ENCODE peak calls at places on chromosomes 2 and 18, in six cellular contexts. D is activated CD8-positive, alpha-beta memory T cell treated with anti-CD3 and anti-CD28 coated beads, Interleukin-2, amount 10 ng/mL, durations not matched to agents 7 days and 5 days; J is GM23338; Y is activated T-cell treated with anti-CD3 and anti-CD28 coated beads, Interleukin-2, amount 50 U/mL, for 4 hours; R is activated naive CD8-positive, alpha-beta T cell treated with anti-CD3 and anti-CD28 coated beads, Interleukin-2, amount 50 U/mL, for 24 hours; F is right cardiac atrium. O is an unnamed sample.

GRCh38 chr2:6358542-6358941 is 507.2 kb downstream of the CMPK2 start:
- ATAC-seq in J (no peak), R (no peak), D (no peak), F (no peak), Y (no peak), O (no peak)

GRCh38 chr18:48868468-48869466 is 82.0 kb downstream of the SMAD7 start:
- ATAC-seq in F (no peak), J (peak; percentile 26), R (peak; percentile 76), D (peak; percentile 90), Y (peak; percentile 83), O (peak; percentile 90)

GRCh38 chr18:24231773-24232735 is 93.2 kb downstream of the CABYR start:
- ATAC-seq in D (no peak), F (peak; percentile 78), R (no peak), J (no peak), Y (no peak), O (no peak)

GRCh38 chr2:52396836-52397235 is 1364.9 kb upstream of the NRXN1 start:
- ATAC-seq in D (no peak), J (no peak), F (peak; percentile 39), R (no peak), Y (no peak), O (no peak)

GRCh38 chr2:154427453-154427852 is 271.0 kb upstream of the KCNJ3 start:
- ATAC-seq in Y (no peak), D (no peak), F (no peak), J (no peak), R (no peak), O (no peak)

GRCh38 chr2:205835251-205835900 is 153.1 kb downstream of the NRP2 start:
- ATAC-seq in D (no peak), Y (no peak), F (no peak), R (no peak), J (no peak), O (no peak)

GRCh38 chr2:39738941-39739340 is 40.1 kb downstream of the THUMPD2 start:
- ATAC-seq in J (no peak), R (no peak), F (no peak), D (no peak), Y (no peak), O (no peak)

GRCh38 chr2:88831792-88832248 is 140.3 kb downstream of the RPIA start:
- ATAC-seq in F (peak; percentile 30), R (peak; percentile 79), J (peak; percentile 98), D (peak; percentile 65), Y (peak; percentile 53), O (peak; percentile 40)

GRCh38 chr2:239337122-239337876 is 63.5 kb downstream of the HDAC4 start:
- ATAC-seq in F (peak; percentile 59), D (no peak), J (peak; percentile 49), Y (no peak), R (no peak), O (no peak)

GRCh38 chr2:162327134-162327769 is 8.8 kb upstream of the IFIH1 start:
- ATAC-seq in D (no peak), Y (peak; percentile 43), F (no peak), J (peak; percentile 84), R (no peak), O (no peak)

GRCh38 chr2:73013941-73014340 is 57.6 kb downstream of the SFXN5 start:
- ATAC-seq in J (no peak), F (no peak), D (no peak), R (no peak), Y (no peak), O (no peak)

GRCh38 chr2:239495175-239495574 is 94.4 kb upstream of the HDAC4 start:
- ATAC-seq in J (no peak), R (no peak), F (no peak), D (no peak), Y (no peak), O (no peak)

GRCh38 chr2:166388488-166389070 is 12.8 kb upstream of the SCN9A start:
- ATAC-seq in J (no peak), R (no peak), F (no peak), D (no peak), Y (no peak), O (no peak)

GRCh38 chr2:62204998-62205496 is 9.1 kb downstream of the B3GNT2 start:
- ATAC-seq in R (no peak), D (no peak), F (no peak), J (no peak), Y (no peak), O (no peak)

GRCh38 chr2:45974762-45975408 is 322.3 kb upstream of the EPAS1 start:
- ATAC-seq in D (no peak), R (no peak), F (no peak), Y (no peak), J (no peak), O (no peak)

GRCh38 chr2:39503277-39503676 is 66.2 kb upstream of the MAP4K3 start:
- ATAC-seq in R (no peak), J (no peak), F (no peak), Y (no peak), D (no peak), O (no peak)

GRCh38 chr2:7061921-7062320 is 144.7 kb downstream of the RNF144A start:
- ATAC-seq in R (no peak), D (no peak), J (no peak), F (no peak), Y (no peak), O (no peak)

GRCh38 chr2:45993476-45993991 is 303.7 kb upstream of the EPAS1 start:
- ATAC-seq in D (peak; percentile 78), R (peak; percentile 71), F (peak; percentile 72), J (peak; percentile 89), Y (peak; percentile 78), O (peak; percentile 51)